ENCODE peak calls at places on chromosome 11, in six cellular contexts. F is colonic mucosa, R is IMR-90, H is WERI-Rb-1, J is heart left ventricle, Z is pancreas. O is an unnamed sample.

GRCh38 chr11:122108192-122108799 is 7.7 kb downstream of the BLID start:
- DNase-seq in F (peak), R (peak), H (peak), J (no peak), Z (no peak), O (no peak)

GRCh38 chr11:46760429-46761128 is 41.6 kb downstream of the F2 start:
- DNase-seq in F (no peak), R (no peak), H (no peak), J (no peak), Z (no peak), O (no peak)

GRCh38 chr11:120173771-120174170 is 35.9 kb upstream of the TRIM29 start:
- DNase-seq in F (no peak), R (no peak), H (no peak), J (no peak), Z (no peak), O (no peak)

GRCh38 chr11:132858203-132858602 is 674.1 kb downstream of the OPCML start:
- DNase-seq in F (no peak), R (peak), H (peak), J (no peak), Z (no peak), O (no peak)

GRCh38 chr11:11043676-11044075 is 185.8 kb upstream of the ZBED5 start:
- DNase-seq in F (no peak), R (no peak), H (no peak), J (no peak), Z (no peak), O (no peak)

GRCh38 chr11:5663511-5663910 is 21.4 kb downstream of the TRIM5 start:
- DNase-seq in F (no peak), R (no peak), H (no peak), J (no peak), Z (no peak), O (no peak)

GRCh38 chr11:67300256-67300755 is 3.0 kb upstream of the SSH3 start:
- DNase-seq in F (peak), R (no peak), H (no peak), J (peak), Z (peak), O (no peak)

GRCh38 chr11:124839972-124840621 is 25.1 kb upstream of the ROBO3 start:
- DNase-seq in F (no peak), R (no peak), H (no peak), J (no peak), Z (no peak), O (no peak)

GRCh38 chr11:65911682-65912568 is 6.9 kb downstream of the C11orf68 start:
- DNase-seq in F (peak), R (peak), H (peak), J (peak), Z (no peak), O (peak)

GRCh38 chr11:111855506-111855905 is 15.9 kb downstream of the ALG9 start:
- DNase-seq in F (no peak), R (no peak), H (no peak), J (no peak), Z (no peak), O (no peak)

GRCh38 chr11:92611157-92611556 is 358.3 kb upstream of the MTNR1B start:
- DNase-seq in F (no peak), R (no peak), H (no peak), J (no peak), Z (no peak), O (no peak)

GRCh38 chr11:61333638-61334433 is 808 bp downstream of the TKFC start:
- DNase-seq in F (no peak), R (no peak), H (no peak), J (no peak), Z (no peak), O (no peak)

GRCh38 chr11:119785131-119785530 is 56.1 kb upstream of the NECTIN1 start:
- DNase-seq in F (no peak), R (no peak), H (no peak), J (no peak), Z (no peak), O (no peak)

GRCh38 chr11:42407379-42407778 is 904.4 kb upstream of the API5 start:
- DNase-seq in F (no peak), R (no peak), H (peak), J (no peak), Z (no peak), O (no peak)
- H3K27ac ChIP-seq in F (no peak), R (no peak), H (no peak), J (no peak), Z (no peak), O (no peak)

GRCh38 chr11:94525933-94526332 is 13.7 kb downstream of the C11orf97 start:
- DNase-seq in F (peak), R (peak), H (no peak), J (peak), Z (peak), O (peak)

GRCh38 chr11:94519478-94520084 is 7.3 kb downstream of the C11orf97 start:
- DNase-seq in F (no peak), R (peak), H (no peak), J (no peak), Z (no peak), O (no peak)

GRCh38 chr11:94518300-94518699 is 6.0 kb downstream of the C11orf97 start:
- DNase-seq in F (no peak), R (no peak), H (no peak), J (no peak), Z (no peak), O (no peak)

GRCh38 chr11:94524293-94524692 is 12.0 kb downstream of the C11orf97 start:
- DNase-seq in F (no peak), R (no peak), H (no peak), J (no peak), Z (no peak), O (no peak)

DNA sequence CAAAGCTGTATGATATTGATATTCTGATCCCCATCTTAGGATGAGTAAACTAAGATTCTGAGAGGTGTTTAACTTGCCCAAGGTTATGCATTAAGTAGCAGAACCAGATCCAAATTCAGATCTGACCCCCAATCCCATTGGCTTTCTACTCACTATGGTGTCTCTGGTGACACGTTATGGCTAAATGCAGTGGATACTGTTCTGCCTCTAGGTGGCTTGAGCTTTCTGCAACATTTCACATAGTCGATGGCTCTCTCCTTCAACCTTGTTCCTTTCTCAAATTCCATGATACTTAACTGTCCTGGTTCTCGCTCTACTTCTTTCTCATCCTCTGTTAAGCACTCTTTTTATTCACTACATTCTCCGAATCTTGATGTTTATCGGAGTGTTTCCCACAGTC is 9.4 kb downstream of the C11orf97 start:
- DNase-seq in F (no peak), R (no peak), H (no peak), J (no peak), Z (no peak), O (no peak)
- TF ChIP-seq CTCF in F (peak), R (peak), H (peak), J (no peak), Z (no peak), O (peak)

GRCh38 chr11:33642461-33643166 is 58.0 kb downstream of the C11orf91 start:
- DNase-seq in F (no peak), R (no peak), H (no peak), J (no peak), Z (no peak), O (no peak)

GRCh38 chr11:33636104-33636503 is 64.5 kb downstream of the C11orf91 start:
- DNase-seq in F (no peak), R (no peak), H (no peak), J (no peak), Z (no peak), O (no peak)

GRCh38 chr11:33643167-33643817 is 57.3 kb downstream of the C11orf91 start:
- DNase-seq in F (no peak), R (no peak), H (peak), J (no peak), Z (no peak), O (no peak)

GRCh38 chr11:33638608-33639007 is 62.0 kb downstream of the C11orf91 start:
- DNase-seq in F (no peak), R (no peak), H (no peak), J (no peak), Z (no peak), O (no peak)

GRCh38 chr11:33640730-33641371 is 59.8 kb downstream of the C11orf91 start:
- DNase-seq in F (no peak), R (no peak), H (no peak), J (no peak), Z (no peak), O (no peak)
- H3K27ac ChIP-seq in F (no peak), R (no peak), H (no peak), J (no peak), Z (no peak), O (no peak)

GRCh38 chr11:130163346-130164220 is 4.0 kb downstream of the ST14 start:
- DNase-seq in F (peak), R (no peak), H (no peak), J (no peak), Z (peak), O (no peak)
- TF ChIP-seq CTCF in F (no peak), R (no peak), H (no peak), J (no peak), Z (no peak), O (no peak)

DNA sequence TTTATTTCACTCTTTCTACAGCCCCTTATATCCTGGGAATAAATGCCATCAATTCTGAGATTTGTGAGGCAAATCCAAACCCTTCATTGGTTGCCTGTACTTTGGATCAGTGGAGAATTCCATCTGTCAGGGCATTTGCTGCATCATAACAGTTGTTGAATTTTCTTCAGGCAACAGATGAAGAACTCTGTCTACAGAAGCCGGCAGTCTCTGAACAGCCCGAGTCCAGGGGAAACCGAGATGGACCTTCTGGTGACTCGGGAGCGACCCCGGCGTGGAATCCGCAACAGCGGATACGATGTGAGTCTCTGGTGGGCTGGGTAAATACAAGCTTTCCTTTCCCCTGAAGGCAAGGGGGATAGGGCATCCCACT is 82.3 kb downstream of the C11orf91 start:
- DNase-seq in F (no peak), R (no peak), H (no peak), J (no peak), Z (no peak), O (no peak)
- H3K27ac ChIP-seq in F (no peak), R (no peak), H (no peak), J (no peak), Z (no peak), O (no peak)

GRCh38 chr11:71304045-71304444 is 51.7 kb upstream of the SHANK2 start:
- DNase-seq in F (no peak), R (no peak), H (no peak), J (no peak), Z (no peak), O (no peak)

GRCh38 chr11:71301858-71302533 is 49.6 kb upstream of the SHANK2 start:
- DNase-seq in F (no peak), R (no peak), H (no peak), J (no peak), Z (no peak), O (no peak)

GRCh38 chr11:71304491-71304890 is 52.1 kb upstream of the SHANK2 start:
- DNase-seq in F (peak), R (no peak), H (no peak), J (no peak), Z (no peak), O (no peak)

GRCh38 chr11:71302534-71302909 is 50.1 kb upstream of the SHANK2 start:
- DNase-seq in F (no peak), R (no peak), H (no peak), J (no peak), Z (no peak), O (no peak)

GRCh38 chr11:71302911-71303310 is 50.5 kb upstream of the SHANK2 start:
- DNase-seq in F (no peak), R (no peak), H (no peak), J (no peak), Z (no peak), O (no peak)
- TF ChIP-seq CTCF in F (no peak), R (no peak), H (peak), J (no peak), Z (no peak), O (no peak)

DNA sequence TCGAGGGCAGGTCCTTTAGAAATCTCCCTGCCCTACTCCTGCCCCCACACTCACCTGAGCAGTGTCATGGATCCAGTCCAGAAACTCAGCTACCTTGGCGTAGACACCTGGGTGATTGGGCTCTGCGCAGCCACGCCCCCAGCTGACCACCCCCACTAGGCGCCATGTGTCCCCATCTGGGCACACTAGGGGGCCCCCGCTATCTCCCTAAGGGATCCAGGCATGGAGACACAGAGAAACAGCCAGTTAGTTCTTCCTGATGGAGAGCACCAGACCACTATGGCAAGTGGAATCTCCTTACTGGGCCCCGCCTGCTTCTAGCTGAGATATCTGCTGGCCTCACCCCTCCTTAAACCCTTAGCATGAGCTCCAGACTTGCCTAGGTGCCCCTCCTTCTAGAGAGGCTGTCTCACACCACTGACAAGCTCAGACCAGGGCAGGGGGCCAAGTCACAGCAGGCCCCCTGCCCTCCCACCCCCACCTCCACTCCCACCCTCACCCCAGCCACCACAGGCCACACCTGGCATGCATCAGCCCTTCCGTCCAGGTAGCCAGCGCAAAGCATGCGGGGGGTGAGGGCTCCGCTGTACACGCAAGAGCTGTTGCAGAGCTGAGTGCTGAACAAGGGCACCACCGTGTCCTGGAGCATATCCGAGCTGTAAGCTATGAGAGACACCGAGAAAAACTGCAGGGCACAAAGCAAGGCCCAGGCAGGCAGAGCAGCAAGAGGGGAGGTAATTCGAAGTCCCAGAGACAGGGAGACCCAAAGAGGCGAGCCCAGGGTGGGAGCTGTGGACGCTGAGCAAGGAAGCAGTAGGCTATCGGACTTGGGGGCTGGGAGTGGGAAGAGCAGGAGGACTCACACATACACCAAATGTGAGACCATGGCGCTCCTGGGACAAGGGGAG is 16.1 kb downstream of the TMPRSS5 start:
- DNase-seq in F (no peak), R (no peak), H (no peak), J (no peak), Z (no peak), O (no peak)
- H3K27ac ChIP-seq in F (no peak), R (no peak), H (no peak), J (no peak), Z (no peak), O (no peak)

O was measured in left ventricle myocardium inferior.